ENCODE peak calls at places on chromosomes 5 and 9, in five cellular contexts. F is bronchial epithelial cell, B is endodermal cell, N is progenitor cell of endocrine pancreas, U is AG04449. Y is an unnamed sample.

GRCh38 chr9:95879591-95879990 is 4.1 kb downstream of the ERCC6L2 start:
- DNase-seq in F (no peak), B (no peak), N (no peak), U (no peak), Y (no peak)

GRCh38 chr5:62494772-62495171 is 82.2 kb downstream of the IPO11 start:
- DNase-seq in F (no peak), B (no peak), N (no peak), U (no peak), Y (no peak)

GRCh38 chr5:73183491-73183891 is 10.5 kb downstream of the TMEM174 start:
- DNase-seq in F (no peak), B (peak; percentile 42), N (no peak), U (no peak), Y (no peak)

GRCh38 chr5:58069846-58070245 is 390.0 kb downstream of the PLK2 start:
- DNase-seq in F (peak; percentile 46), B (no peak), N (no peak), U (no peak), Y (no peak)

GRCh38 chr9:104339692-104340091 is 164.4 kb upstream of the OR13F1 start:
- DNase-seq in F (peak; percentile 1), B (no peak), N (no peak), U (no peak), Y (no peak)

GRCh38 chr5:10684303-10685086 is 76.5 kb downstream of the DAP start:
- DNase-seq in F (peak; percentile 87), B (no peak), N (no peak), U (no peak), Y (no peak)

GRCh38 chr5:119357309-119357708 is 1.5 kb downstream of the TNFAIP8 start:
- DNase-seq in F (no peak), B (no peak), N (no peak), U (no peak), Y (no peak)

GRCh38 chr9:130943780-130944179 is 4.7 kb upstream of the FIBCD1 start:
- DNase-seq in F (no peak), B (peak; percentile 50), N (no peak), U (no peak), Y (peak; percentile 63)

GRCh38 chr5:55994502-55994997 is at the start of gene IL6ST:
- DNase-seq in F (peak; percentile 69), B (no peak), N (no peak), U (no peak), Y (peak; percentile 57)
- TF ChIP-seq CTCF in F (no peak), B (no peak), N (no peak), U (no peak), Y (no peak)

DNA sequence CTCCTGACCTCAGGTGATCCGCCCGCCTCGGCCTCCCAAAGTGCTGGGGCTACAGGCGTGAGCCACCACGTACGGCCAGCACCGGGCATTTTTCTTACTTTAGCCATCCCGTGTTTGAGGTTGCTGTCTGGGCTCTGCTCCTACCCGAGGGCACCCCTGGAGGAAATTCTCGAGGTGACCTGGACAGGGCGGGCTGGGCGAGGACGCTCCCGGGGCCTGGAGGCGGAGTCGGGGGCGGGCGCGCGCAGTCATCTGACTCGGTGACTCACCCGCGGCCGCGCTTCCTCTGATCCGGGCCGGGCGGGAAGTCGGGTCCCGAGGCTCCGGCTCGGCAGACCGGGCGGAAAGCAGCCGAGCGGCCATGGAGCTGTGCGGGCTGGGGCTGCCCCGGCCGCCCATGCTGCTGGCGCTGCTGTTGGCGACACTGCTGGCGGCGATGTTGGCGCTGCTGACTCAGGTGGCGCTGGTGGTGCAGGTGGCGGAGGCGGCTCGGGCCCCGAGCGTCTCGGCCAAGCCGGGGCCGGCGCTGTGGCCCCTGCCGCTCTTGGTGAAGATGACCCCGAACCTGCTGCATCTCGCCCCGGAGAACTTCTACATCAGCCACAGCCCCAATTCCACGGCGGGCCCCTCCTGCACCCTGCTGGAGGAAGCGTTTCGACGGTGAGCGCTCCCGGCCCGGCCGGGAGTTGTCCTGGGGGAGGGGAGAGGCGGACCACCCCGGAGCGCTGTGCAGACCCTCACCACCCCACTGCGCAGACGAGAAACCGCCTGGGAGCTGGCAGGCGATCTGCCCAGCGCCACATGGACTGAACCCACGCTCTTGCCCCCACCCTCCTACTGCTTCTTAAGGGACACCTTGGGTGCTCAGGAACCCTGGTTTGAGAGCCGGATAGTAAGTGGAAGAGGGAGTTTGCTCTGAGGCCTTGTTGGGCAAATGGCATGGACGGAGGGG is at the start of gene HEXB:
- DNase-seq in F (peak; percentile 59), B (peak; percentile 97), N (peak; percentile 69), U (no peak), Y (peak; percentile 93)
- TF ChIP-seq CTCF in F (no peak), B (peak; percentile 42), N (peak; percentile 24), U (peak; percentile 5), Y (no peak)

DNA sequence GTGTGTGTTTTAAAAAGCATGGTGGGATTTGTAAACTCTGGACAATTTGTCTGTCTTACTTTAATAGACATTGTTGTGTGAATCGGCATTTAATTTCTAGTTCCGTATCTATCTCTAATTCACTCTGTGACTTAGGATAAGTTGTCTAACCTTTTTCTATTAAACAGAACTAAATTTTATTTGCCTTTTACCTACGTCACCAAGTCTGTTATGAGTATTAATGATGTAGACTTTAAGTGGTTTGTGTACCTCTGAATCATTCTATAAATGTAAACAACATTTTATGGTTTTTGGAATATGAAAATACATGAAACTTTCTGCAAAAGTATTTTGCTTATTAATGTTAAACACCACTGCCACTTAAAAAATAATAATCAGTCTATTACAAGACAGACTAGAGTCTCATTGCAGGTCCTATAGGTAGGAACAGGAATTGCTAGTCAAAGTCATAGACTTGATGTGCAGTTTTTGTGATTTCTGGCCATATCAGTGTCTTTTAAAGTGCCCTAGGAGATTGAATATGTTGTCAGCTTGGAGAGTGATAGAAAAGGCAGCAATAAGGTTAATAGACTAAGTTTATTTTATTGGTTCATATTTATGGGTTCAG is 5.6 kb downstream of the RBM27 start:
- DNase-seq in F (peak; percentile 4), B (no peak), N (no peak), U (no peak), Y (no peak)
- TF ChIP-seq CTCF in F (no peak), B (peak; percentile 58), N (no peak), U (no peak), Y (no peak)

DNA sequence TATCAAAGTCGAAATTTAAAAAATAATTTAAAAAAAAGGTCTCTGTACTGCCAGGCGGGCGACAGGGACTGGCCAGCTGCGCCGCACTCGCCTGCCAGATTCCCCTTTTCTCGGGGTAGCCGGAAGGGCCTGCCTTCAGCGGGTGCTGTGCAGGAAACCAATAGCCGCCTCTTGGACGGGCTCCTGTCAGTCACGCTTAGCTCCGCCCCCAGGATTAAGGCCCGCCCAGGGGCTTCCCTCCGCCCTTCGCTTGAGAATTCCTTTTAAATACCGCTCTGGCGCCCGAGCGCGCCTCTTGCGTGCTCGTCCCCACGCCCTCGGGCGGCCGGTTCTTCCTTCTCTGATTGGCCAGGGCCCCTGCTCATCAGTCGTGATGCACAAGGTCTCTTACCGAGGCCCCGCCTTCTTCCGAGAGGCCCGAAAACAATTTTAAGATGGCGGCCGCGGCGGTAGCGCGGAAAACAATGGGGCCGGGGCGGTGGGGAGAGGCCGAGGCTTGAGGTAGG is at the start of gene MAML1:
- DNase-seq in F (peak; percentile 98), B (peak; percentile 100), N (peak; percentile 99), U (peak; percentile 99), Y (peak; percentile 99)
- TF ChIP-seq CTCF in F (no peak), B (no peak), N (no peak), U (no peak), Y (no peak)

GRCh38 chr5:61327761-61328753 is 4.0 kb upstream of the ZSWIM6 start:
- DNase-seq in F (peak; percentile 91), B (peak; percentile 29), N (no peak), U (no peak), Y (no peak)
- TF ChIP-seq CTCF in F (no peak), B (peak; percentile 41), N (no peak), U (no peak), Y (no peak)

GRCh38 chr9:126363847-126364671 is 37.4 kb downstream of the MVB12B start:
- DNase-seq in F (peak; percentile 96), B (no peak), N (no peak), U (peak; percentile 17), Y (no peak)

GRCh38 chr9:126367139-126367538 is 40.5 kb downstream of the MVB12B start:
- DNase-seq in F (no peak), B (peak; percentile 43), N (no peak), U (no peak), Y (no peak)

GRCh38 chr9:126367646-126368419 is 41.2 kb downstream of the MVB12B start:
- DNase-seq in F (peak; percentile 39), B (no peak), N (no peak), U (no peak), Y (no peak)

GRCh38 chr9:126366366-126367011 is 39.9 kb downstream of the MVB12B start:
- DNase-seq in F (no peak), B (no peak), N (no peak), U (no peak), Y (no peak)

GRCh38 chr9:126365780-126366179 is 39.2 kb downstream of the MVB12B start:
- DNase-seq in F (no peak), B (no peak), N (no peak), U (no peak), Y (no peak)
- TF ChIP-seq CTCF in F (no peak), B (peak; percentile 44), N (no peak), U (no peak), Y (no peak)

DNA sequence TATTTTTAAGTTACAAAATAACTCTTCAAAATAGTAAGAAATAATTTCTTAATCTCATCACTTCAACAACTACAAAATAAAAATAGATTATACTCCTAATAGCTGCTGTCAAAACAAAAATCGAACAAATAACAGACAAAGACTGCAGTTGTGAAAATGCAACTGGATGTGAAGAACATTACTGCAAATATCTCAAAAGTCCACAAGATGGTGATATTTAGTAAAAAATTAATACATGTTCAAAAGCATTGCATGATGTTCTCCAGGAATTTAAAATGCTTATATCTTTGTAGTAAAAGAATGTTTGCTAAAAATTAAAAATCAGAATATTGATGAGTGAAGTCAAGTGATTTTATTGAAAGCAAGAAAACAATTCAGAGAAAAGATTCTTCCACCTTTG is 66.2 kb downstream of the MPDZ start:
- DNase-seq in F (peak; percentile 31), B (no peak), N (no peak), U (peak; percentile 7), Y (no peak)
- TF ChIP-seq CTCF in F (no peak), B (peak; percentile 42), N (peak; percentile 18), U (no peak), Y (no peak)

GRCh38 chr5:102664946-102665345 is 90.2 kb upstream of the PAM start:
- DNase-seq in F (no peak), B (no peak), N (no peak), U (no peak), Y (no peak)

GRCh38 chr5:102666164-102666951 is 88.7 kb upstream of the PAM start:
- DNase-seq in F (no peak), B (no peak), N (no peak), U (no peak), Y (no peak)

GRCh38 chr5:102668220-102668930 is 86.7 kb upstream of the PAM start:
- DNase-seq in F (peak; percentile 61), B (no peak), N (no peak), U (no peak), Y (no peak)

DNA sequence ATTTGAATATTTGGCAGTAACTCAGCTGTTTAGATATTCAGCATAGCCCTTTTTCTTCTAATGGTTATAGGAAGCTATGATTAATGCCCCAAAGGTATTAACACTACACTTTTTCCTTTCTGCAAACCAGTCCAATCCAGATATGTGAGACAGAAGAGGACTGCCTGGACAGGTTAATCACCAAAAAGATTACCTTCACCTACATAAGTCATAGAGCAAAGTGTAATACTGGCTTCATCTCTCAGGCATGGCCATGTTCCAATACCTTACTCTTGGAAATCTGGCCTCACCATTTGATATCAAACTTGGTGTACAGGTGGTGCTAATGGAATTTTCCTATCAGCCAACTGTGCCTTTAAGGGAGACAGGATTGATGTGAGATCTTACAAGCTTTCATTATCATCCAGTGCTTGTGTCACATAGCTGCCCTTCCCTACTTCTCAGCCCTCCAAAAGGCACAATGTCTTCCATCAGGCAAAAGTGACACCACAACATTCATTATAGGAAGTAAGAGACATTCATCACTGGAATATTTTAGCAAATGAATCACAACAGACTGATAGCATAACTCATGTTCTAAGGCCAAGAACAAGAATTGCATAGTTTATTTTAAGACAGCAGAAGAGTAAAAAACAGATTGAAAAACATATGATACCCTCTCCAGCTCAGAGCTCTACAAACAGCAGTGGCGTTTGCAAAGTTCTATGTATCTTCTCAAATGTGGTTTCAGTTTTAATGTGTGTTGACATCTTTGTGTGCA is 91.2 kb upstream of the PAM start:
- DNase-seq in F (peak; percentile 85), B (no peak), N (no peak), U (no peak), Y (no peak)
- TF ChIP-seq CTCF in F (no peak), B (no peak), N (no peak), U (no peak), Y (no peak)

Y was measured in K562.